ENCODE peak calls at places on chromosomes 5 and 9, in four cellular contexts. Y, A, U and Z are unnamed samples.

GRCh38 chr9:82466616-82467251 is 478.2 kb downstream of the SPATA31D1 start:
- DNase-seq in Y (no peak), A (no peak), U (no peak), Z (no peak)

GRCh38 chr9:132054024-132054423 is 25.6 kb downstream of the MED27 start:
- DNase-seq in Y (no peak), A (no peak), U (peak; percentile 41), Z (no peak)

GRCh38 chr9:29245351-29245750 is 1672.1 kb upstream of the C9orf72 start:
- DNase-seq in A (no peak), U (no peak), Y (no peak), Z (no peak)

GRCh38 chr9:34623386-34624235 is 3.3 kb upstream of the DCTN3 start:
- DNase-seq in U (peak; percentile 66), A (no peak), Y (no peak), Z (no peak)

GRCh38 chr5:7644723-7645122 is 206.2 kb downstream of the CFAP90 start:
- DNase-seq in U (no peak), A (no peak), Y (no peak), Z (no peak)

GRCh38 chr5:43315697-43316096 is 2.5 kb upstream of the HMGCS1 start:
- DNase-seq in U (no peak), Y (no peak), A (no peak), Z (no peak)

GRCh38 chr9:136349546-136349945 is 14.0 kb downstream of the DNLZ start:
- DNase-seq in Y (no peak), U (no peak), A (no peak), Z (no peak)

GRCh38 chr5:180830253-180831138 is 27.9 kb upstream of the MGAT1 start:
- DNase-seq in U (peak; percentile 88), A (no peak), Y (peak; percentile 81), Z (peak; percentile 52)

GRCh38 chr5:88539642-88540476 is 271.2 kb upstream of the TMEM161B start:
- DNase-seq in U (peak; percentile 55), Y (no peak), A (no peak), Z (no peak)

GRCh38 chr5:119315516-119315949 is 40.3 kb upstream of the TNFAIP8 start:
- DNase-seq in A (no peak), Y (peak; percentile 71), U (no peak), Z (peak; percentile 52)

GRCh38 chr9:131645078-131645776 is 94.6 kb downstream of the RAPGEF1 start:
- DNase-seq in A (no peak), Y (no peak), U (no peak), Z (no peak)

GRCh38 chr5:178318893-178319292 is 86.3 kb upstream of the PHYKPL start:
- DNase-seq in A (no peak), Y (no peak), U (peak; percentile 45), Z (no peak)

GRCh38 chr9:132548971-132549649 is 33.3 kb upstream of the BARHL1 start:
- DNase-seq in Y (no peak), U (peak; percentile 31), A (no peak), Z (no peak)

GRCh38 chr5:150422758-150423157 is 10.0 kb upstream of the CD74 start:
- DNase-seq in U (no peak), Y (no peak), A (no peak), Z (no peak)

GRCh38 chr5:115946655-115947054 is 15.6 kb upstream of the LVRN start:
- DNase-seq in A (no peak), Y (no peak), U (no peak), Z (no peak)

GRCh38 chr5:174300118-174300940 is 254.8 kb downstream of the NSG2 start:
- DNase-seq in U (no peak), Y (no peak), A (no peak), Z (no peak)

GRCh38 chr9:121770415-121771273 is 119.2 kb downstream of the DAB2IP start:
- DNase-seq in Y (no peak), A (no peak), U (peak; percentile 47), Z (no peak)

GRCh38 chr5:137699291-137700281 is 36.3 kb downstream of the KLHL3 start:
- DNase-seq in A (no peak), U (peak; percentile 80), Y (no peak), Z (no peak)

GRCh38 chr5:109347252-109347888 is 62.4 kb downstream of the PJA2 start:
- DNase-seq in A (no peak), Y (no peak), U (peak; percentile 94), Z (no peak)

GRCh38 chr9:135857371-135857786 is 50.0 kb downstream of the CAMSAP1 start:
- DNase-seq in U (no peak), A (no peak), Y (no peak), Z (no peak)

GRCh38 chr5:148542812-148543211 is 111.5 kb downstream of the HTR4 start:
- DNase-seq in A (no peak), Y (no peak), U (no peak), Z (no peak)

GRCh38 chr9:93808115-93809029 is 146.8 kb downstream of the BARX1 start:
- DNase-seq in A (no peak), Y (no peak), U (no peak), Z (no peak)

GRCh38 chr9:35051069-35051967 is 21.1 kb downstream of the VCP start:
- DNase-seq in U (no peak), Y (peak; percentile 36), A (no peak), Z (peak; percentile 20)

GRCh38 chr5:169626779-169627178 is 10.3 kb upstream of the DOCK2 start:
- DNase-seq in Y (no peak), A (no peak), U (no peak), Z (no peak)

GRCh38 chr5:137264573-137264972 is 234.6 kb downstream of the SPOCK1 start:
- DNase-seq in Y (no peak), A (no peak), U (no peak), Z (no peak)

GRCh38 chr9:127283917-127284316 is 19.3 kb downstream of the GARNL3 start:
- DNase-seq in U (peak; percentile 92), Y (no peak), A (no peak), Z (no peak)